ENCODE peak calls at places on chromosomes 3 and 15, in seven cellular contexts. One of them, this sample, is unnamed.

GRCh38 chr15:88401269-88401971 is 65.8 kb downstream of the MRPL46 start:
- DNase-seq in posterior cingulate gyrus: peak; percentile 81
- DNase-seq in T-cell: no peak
- DNase-seq in AML-193: no peak
- DNase-seq in stimulated activated CD4-positive, alpha-beta T cell treated with anti-CD3 and anti-CD28 coated beads, Interleukin-4, amount 100 ng/mL, for 4 hours: no peak
- DNase-seq in H4: no peak
- DNase-seq in heart right ventricle: no peak
- DNase-seq in this sample: no peak

GRCh38 chr15:67303490-67304363 is 49.1 kb downstream of the IQCH start:
- DNase-seq in posterior cingulate gyrus: no peak
- DNase-seq in T-cell: no peak
- DNase-seq in AML-193: peak; percentile 15
- DNase-seq in stimulated activated CD4-positive, alpha-beta T cell treated with anti-CD3 and anti-CD28 coated beads, Interleukin-4, amount 100 ng/mL, for 4 hours: no peak
- DNase-seq in H4: peak; percentile 54
- DNase-seq in heart right ventricle: peak; percentile 6
- DNase-seq in this sample: peak; percentile 33

GRCh38 chr15:69926011-69926410 is 171.7 kb downstream of the TLE3 start:
- DNase-seq in posterior cingulate gyrus: no peak
- DNase-seq in T-cell: no peak
- DNase-seq in AML-193: no peak
- DNase-seq in stimulated activated CD4-positive, alpha-beta T cell treated with anti-CD3 and anti-CD28 coated beads, Interleukin-4, amount 100 ng/mL, for 4 hours: no peak
- DNase-seq in H4: no peak
- DNase-seq in heart right ventricle: no peak
- DNase-seq in this sample: no peak

GRCh38 chr15:74833376-74834107 is 7.1 kb downstream of the CPLX3 start:
- DNase-seq in posterior cingulate gyrus: peak; percentile 79
- DNase-seq in T-cell: no peak
- DNase-seq in AML-193: no peak
- DNase-seq in stimulated activated CD4-positive, alpha-beta T cell treated with anti-CD3 and anti-CD28 coated beads, Interleukin-4, amount 100 ng/mL, for 4 hours: no peak
- DNase-seq in H4: no peak
- DNase-seq in heart right ventricle: no peak
- DNase-seq in this sample: no peak

GRCh38 chr3:117036259-117036799 is 326.8 kb downstream of the TUSC7 start:
- DNase-seq in posterior cingulate gyrus: no peak
- DNase-seq in T-cell: no peak
- DNase-seq in AML-193: peak; percentile 95
- DNase-seq in stimulated activated CD4-positive, alpha-beta T cell treated with anti-CD3 and anti-CD28 coated beads, Interleukin-4, amount 100 ng/mL, for 4 hours: no peak
- DNase-seq in H4: peak; percentile 3
- DNase-seq in heart right ventricle: peak; percentile 56
- DNase-seq in this sample: no peak

GRCh38 chr3:11845661-11846060 is 1.0 kb downstream of the TAMM41 start:
- DNase-seq in posterior cingulate gyrus: no peak
- DNase-seq in T-cell: peak; percentile 7
- DNase-seq in AML-193: no peak
- DNase-seq in stimulated activated CD4-positive, alpha-beta T cell treated with anti-CD3 and anti-CD28 coated beads, Interleukin-4, amount 100 ng/mL, for 4 hours: no peak
- DNase-seq in H4: no peak
- DNase-seq in heart right ventricle: no peak
- DNase-seq in this sample: peak; percentile 23

GRCh38 chr3:63351159-63352007 is 73.3 kb downstream of the SYNPR start:
- DNase-seq in posterior cingulate gyrus: no peak
- DNase-seq in T-cell: no peak
- DNase-seq in AML-193: peak; percentile 33
- DNase-seq in stimulated activated CD4-positive, alpha-beta T cell treated with anti-CD3 and anti-CD28 coated beads, Interleukin-4, amount 100 ng/mL, for 4 hours: no peak
- DNase-seq in H4: peak; percentile 35
- DNase-seq in heart right ventricle: no peak
- DNase-seq in this sample: peak; percentile 51

GRCh38 chr3:11367116-11367781 is 95.1 kb downstream of the ATG7 start:
- DNase-seq in posterior cingulate gyrus: no peak
- DNase-seq in T-cell: no peak
- DNase-seq in AML-193: peak; percentile 61
- DNase-seq in stimulated activated CD4-positive, alpha-beta T cell treated with anti-CD3 and anti-CD28 coated beads, Interleukin-4, amount 100 ng/mL, for 4 hours: no peak
- DNase-seq in H4: peak; percentile 46
- DNase-seq in heart right ventricle: peak; percentile 36
- DNase-seq in this sample: peak; percentile 23

GRCh38 chr3:99760602-99761001 is 57.1 kb upstream of the CMSS1 start:
- DNase-seq in posterior cingulate gyrus: no peak
- DNase-seq in T-cell: no peak
- DNase-seq in AML-193: no peak
- DNase-seq in stimulated activated CD4-positive, alpha-beta T cell treated with anti-CD3 and anti-CD28 coated beads, Interleukin-4, amount 100 ng/mL, for 4 hours: no peak
- DNase-seq in H4: no peak
- DNase-seq in heart right ventricle: no peak
- DNase-seq in this sample: no peak

GRCh38 chr3:196127308-196128040 is 45.6 kb upstream of the TFRC start:
- DNase-seq in posterior cingulate gyrus: no peak
- DNase-seq in T-cell: peak; percentile 13
- DNase-seq in AML-193: no peak
- DNase-seq in stimulated activated CD4-positive, alpha-beta T cell treated with anti-CD3 and anti-CD28 coated beads, Interleukin-4, amount 100 ng/mL, for 4 hours: no peak
- DNase-seq in H4: no peak
- DNase-seq in heart right ventricle: no peak
- DNase-seq in this sample: no peak

GRCh38 chr3:61828158-61828874 is 266.9 kb downstream of the PTPRG start:
- DNase-seq in posterior cingulate gyrus: no peak
- DNase-seq in T-cell: no peak
- DNase-seq in AML-193: no peak
- DNase-seq in stimulated activated CD4-positive, alpha-beta T cell treated with anti-CD3 and anti-CD28 coated beads, Interleukin-4, amount 100 ng/mL, for 4 hours: no peak
- DNase-seq in H4: no peak
- DNase-seq in heart right ventricle: peak; percentile 38
- DNase-seq in this sample: no peak

GRCh38 chr3:194871143-194871863 is 185.6 kb downstream of the FAM43A start:
- DNase-seq in posterior cingulate gyrus: peak; percentile 74
- DNase-seq in T-cell: no peak
- DNase-seq in AML-193: no peak
- DNase-seq in stimulated activated CD4-positive, alpha-beta T cell treated with anti-CD3 and anti-CD28 coated beads, Interleukin-4, amount 100 ng/mL, for 4 hours: no peak
- DNase-seq in H4: peak; percentile 94
- DNase-seq in heart right ventricle: no peak
- DNase-seq in this sample: peak; percentile 70

GRCh38 chr3:196378442-196378841 is 40.3 kb upstream of the TM4SF19 start:
- DNase-seq in posterior cingulate gyrus: no peak
- DNase-seq in T-cell: no peak
- DNase-seq in AML-193: no peak
- DNase-seq in stimulated activated CD4-positive, alpha-beta T cell treated with anti-CD3 and anti-CD28 coated beads, Interleukin-4, amount 100 ng/mL, for 4 hours: no peak
- DNase-seq in H4: peak; percentile 20
- DNase-seq in heart right ventricle: no peak
- DNase-seq in this sample: no peak

This sample was measured in iPS-NIHi11.